ENCODE peak calls at places on chromosome 9, in six cellular contexts. Z, G, F, X, C and B are unnamed samples.

GRCh38 chr9:1829719-1830118 is 185.4 kb upstream of the SMARCA2 start:
- DNase-seq in Z (no peak), X (no peak), F (no peak), G (no peak), C (no peak), B (no peak)

GRCh38 chr9:4857163-4857562 is 64.4 kb downstream of the RCL1 start:
- DNase-seq in F (peak; percentile 5), G (no peak), Z (no peak), C (no peak), X (no peak), B (no peak)

GRCh38 chr9:8025532-8025931 is 226.0 kb upstream of the DMAC1 start:
- DNase-seq in Z (no peak), C (no peak), F (no peak), X (no peak), G (no peak), B (no peak)

GRCh38 chr9:81559741-81560140 is 129.6 kb downstream of the TLE1 start:
- DNase-seq in X (no peak), Z (no peak), F (no peak), C (peak; percentile 57), G (no peak), B (no peak)

GRCh38 chr9:125854553-125855275 is 107.5 kb downstream of the PBX3 start:
- DNase-seq in X (no peak), C (no peak), G (no peak), F (no peak), Z (no peak), B (no peak)

GRCh38 chr9:123318961-123319421 is 37.0 kb upstream of the CRB2 start:
- DNase-seq in C (no peak), G (peak; percentile 46), X (no peak), Z (no peak), F (no peak), B (no peak)

GRCh38 chr9:130445268-130445983 is 665 bp downstream of the ASS1 start:
- DNase-seq in G (peak; percentile 75), Z (no peak), C (no peak), F (no peak), X (no peak), B (peak; percentile 88)

GRCh38 chr9:96478829-96479371 is 28.9 kb downstream of the HABP4 start:
- DNase-seq in G (no peak), F (peak; percentile 3), C (no peak), Z (no peak), X (no peak), B (no peak)

GRCh38 chr9:90925581-90926257 is 124.1 kb downstream of the SYK start:
- DNase-seq in Z (no peak), G (no peak), F (no peak), C (peak; percentile 35), X (no peak), B (no peak)

GRCh38 chr9:134597041-134597913 is 44.3 kb upstream of the COL5A1 start:
- DNase-seq in F (no peak), X (no peak), C (no peak), G (no peak), Z (no peak), B (peak; percentile 66)

GRCh38 chr9:111961575-111961974 is 65.0 kb downstream of the UGCG start:
- DNase-seq in X (no peak), C (no peak), G (no peak), F (no peak), Z (no peak), B (no peak)

GRCh38 chr9:99051353-99051752 is 53.6 kb upstream of the TGFBR1 start:
- DNase-seq in Z (no peak), F (no peak), X (no peak), C (no peak), G (no peak), B (no peak)

GRCh38 chr9:138075961-138076649 is 198.5 kb downstream of the CACNA1B start:
- DNase-seq in Z (no peak), G (no peak), X (peak; percentile 28), C (no peak), F (no peak), B (peak; percentile 63)

GRCh38 chr9:4171519-4171918 is 128.3 kb downstream of the GLIS3 start:
- DNase-seq in C (no peak), G (no peak), X (no peak), F (no peak), Z (no peak), B (no peak)

GRCh38 chr9:105415344-105415980 is 32.4 kb upstream of the FSD1L start:
- DNase-seq in G (no peak), X (peak; percentile 76), C (peak; percentile 63), F (peak; percentile 24), Z (peak; percentile 56), B (no peak)

GRCh38 chr9:99785010-99785590 is 36.6 kb upstream of the NR4A3 start:
- DNase-seq in X (no peak), Z (no peak), G (no peak), C (no peak), F (no peak), B (no peak)

GRCh38 chr9:13707635-13708410 is 428.3 kb upstream of the MPDZ start:
- DNase-seq in G (no peak), C (no peak), Z (no peak), F (no peak), X (no peak), B (no peak)

GRCh38 chr9:135907006-135907434 is 326 bp downstream of the CAMSAP1 start:
- DNase-seq in C (no peak), F (no peak), G (no peak), Z (no peak), X (no peak), B (no peak)

GRCh38 chr9:79651251-79651795 is 79.6 kb downstream of the TLE4 start:
- DNase-seq in X (no peak), Z (no peak), G (peak; percentile 19), F (no peak), C (no peak), B (no peak)

GRCh38 chr9:137298983-137299521 is 3.0 kb downstream of the NRARP start:
- DNase-seq in Z (no peak), G (peak; percentile 37), X (peak; percentile 62), C (no peak), F (no peak), B (no peak)